ENCODE peak calls at places on chromosomes 2 and 18, in ten cellular contexts. I, O, G, S, C, D, T, P, J and B are unnamed samples.

GRCh38 chr2:112065966-112066365 is 10.9 kb downstream of the TMEM87B start:
- DNase-seq in C (no peak), D (peak), G (peak), O (no peak), I (no peak), T (no peak), P (no peak), J (peak), S (no peak), B (no peak)

GRCh38 chr2:30680121-30680520 is 127.1 kb downstream of the CAPN13 start:
- DNase-seq in S (no peak), C (no peak), T (no peak), G (no peak), O (no peak), P (no peak), D (no peak), I (no peak), J (no peak), B (no peak)

GRCh38 chr2:60998628-60999545 is 18.6 kb upstream of the PEX13 start:
- DNase-seq in C (no peak), J (no peak), D (peak), O (no peak), T (peak), S (no peak), G (peak), P (no peak), I (peak), B (no peak)

GRCh38 chr2:80147690-80148089 is 156.9 kb downstream of the LRRTM1 start:
- DNase-seq in S (no peak), P (no peak), C (no peak), G (no peak), T (no peak), I (no peak), O (no peak), D (no peak), J (no peak), B (no peak)

GRCh38 chr2:53519925-53520629 is 247.5 kb upstream of the CHAC2 start:
- DNase-seq in J (no peak), P (no peak), I (no peak), G (no peak), S (no peak), O (no peak), D (no peak), C (no peak), T (no peak), B (no peak)

GRCh38 chr2:182666674-182667320 is 49.3 kb upstream of the DNAJC10 start:
- DNase-seq in O (no peak), P (no peak), C (no peak), D (peak), S (no peak), T (peak), I (peak), J (no peak), G (peak), B (no peak)

GRCh38 chr2:39059366-39059952 is 61.4 kb downstream of the SOS1 start:
- DNase-seq in O (no peak), S (no peak), P (no peak), D (peak), J (peak), I (peak), G (peak), T (peak), C (no peak), B (no peak)

GRCh38 chr2:121356058-121356640 is 71.1 kb upstream of the TFCP2L1 start:
- DNase-seq in D (peak), T (peak), P (no peak), I (peak), S (no peak), J (peak), C (peak), O (peak), G (peak), B (no peak)

GRCh38 chr2:42917374-42918017 is 125.1 kb upstream of the HAAO start:
- DNase-seq in T (no peak), D (no peak), G (peak), S (no peak), O (no peak), P (no peak), I (no peak), C (no peak), J (no peak), B (no peak)

GRCh38 chr2:16194931-16195680 is 254.8 kb downstream of the MYCN start:
- DNase-seq in G (no peak), J (no peak), S (no peak), D (no peak), I (no peak), O (no peak), C (no peak), P (no peak), T (no peak), B (no peak)

GRCh38 chr2:182652326-182652725 is 63.7 kb upstream of the DNAJC10 start:
- DNase-seq in D (no peak), S (no peak), T (no peak), P (no peak), J (no peak), O (no peak), C (no peak), G (no peak), I (no peak), B (no peak)

GRCh38 chr2:239028253-239028619 is 180.4 kb downstream of the TWIST2 start:
- DNase-seq in T (no peak), J (no peak), P (peak), C (no peak), I (no peak), G (no peak), O (no peak), D (no peak), S (no peak), B (no peak)

GRCh38 chr2:23532311-23533013 is 147.5 kb downstream of the KLHL29 start:
- DNase-seq in S (no peak), T (no peak), J (no peak), G (no peak), P (peak), O (peak), I (peak), D (no peak), C (no peak), B (no peak)

GRCh38 chr2:168466190-168466737 is 10.2 kb downstream of the CERS6 start:
- DNase-seq in C (no peak), T (no peak), O (no peak), J (no peak), S (no peak), D (peak), G (no peak), I (no peak), P (no peak), B (no peak)

GRCh38 chr2:197152451-197153228 is 157.9 kb downstream of the ANKRD44 start:
- DNase-seq in S (no peak), J (peak), T (peak), D (peak), I (no peak), O (no peak), P (no peak), G (peak), C (no peak), B (no peak)

GRCh38 chr2:66432801-66433694 is 1.9 kb upstream of the MEIS1 start:
- DNase-seq in J (peak), C (peak), G (peak), T (no peak), P (peak), O (peak), I (no peak), D (peak), S (peak), B (no peak)

GRCh38 chr2:73217160-73217559 is 3.1 kb downstream of the SMYD5 start:
- DNase-seq in D (no peak), T (no peak), C (no peak), O (no peak), J (no peak), P (no peak), I (no peak), S (no peak), G (no peak), B (no peak)

GRCh38 chr18:50099725-50100414 is 95.1 kb downstream of the MYO5B start:
- DNase-seq in T (no peak), G (peak), S (no peak), J (no peak), C (no peak), I (peak), D (peak), O (no peak), P (no peak), B (no peak)

GRCh38 chr2:20584045-20584636 is 66.8 kb downstream of the HS1BP3 start:
- DNase-seq in P (peak), S (no peak), J (no peak), G (no peak), T (no peak), D (peak), C (no peak), O (no peak), I (no peak), B (no peak)

GRCh38 chr2:65103013-65103720 is 26.7 kb downstream of the RAB1A start:
- DNase-seq in C (no peak), J (no peak), I (no peak), G (no peak), P (peak), T (no peak), S (no peak), O (peak), D (peak), B (no peak)

GRCh38 chr18:2304378-2305175 is 266.7 kb downstream of the METTL4 start:
- DNase-seq in S (no peak), G (peak), I (no peak), P (no peak), T (no peak), J (no peak), O (no peak), C (no peak), D (peak), B (no peak)

GRCh38 chr2:112683550-112684414 is 37.0 kb upstream of the NT5DC4 start:
- DNase-seq in C (no peak), D (no peak), T (no peak), I (no peak), P (no peak), J (no peak), S (no peak), O (no peak), G (no peak), B (no peak)

GRCh38 chr2:71358931-71359671 is 27.5 kb downstream of the ZNF638 start:
- DNase-seq in T (no peak), J (peak), D (peak), C (no peak), G (peak), I (no peak), P (no peak), O (no peak), S (no peak), B (no peak)

GRCh38 chr2:102703748-102704147 is 58.1 kb upstream of the TMEM182 start:
- DNase-seq in C (no peak), S (no peak), P (no peak), O (no peak), T (peak), G (peak), I (peak), J (no peak), D (peak), B (no peak)

GRCh38 chr2:205403244-205403845 is 279.0 kb upstream of the NRP2 start:
- DNase-seq in J (peak), D (no peak), O (no peak), P (no peak), G (peak), S (no peak), C (no peak), T (no peak), I (no peak), B (no peak)

GRCh38 chr2:200042102-200042735 is 86.8 kb downstream of the MAIP1 start:
- DNase-seq in I (no peak), D (peak), O (no peak), G (peak), S (no peak), T (no peak), C (no peak), P (no peak), J (peak), B (no peak)

GRCh38 chr2:33673937-33674336 is 74.8 kb upstream of the FAM98A start:
- DNase-seq in S (no peak), T (peak), I (peak), G (peak), C (no peak), O (no peak), J (no peak), P (no peak), D (peak), B (no peak)

GRCh38 chr2:37653805-37654378 is 17.6 kb downstream of the CDC42EP3 start:
- DNase-seq in T (peak), D (no peak), G (no peak), J (no peak), C (no peak), S (no peak), O (peak), I (peak), P (no peak), B (peak)

GRCh38 chr2:227182765-227183164 is 18.3 kb downstream of the COL4A3 start:
- DNase-seq in C (no peak), S (no peak), O (no peak), T (no peak), G (no peak), P (no peak), D (no peak), J (no peak), I (no peak), B (no peak)
- TF ChIP-seq CTCF in C (no peak), S (no peak), O (no peak), T (no peak), G (no peak), P (no peak), D (no peak), J (no peak), I (no peak), B (no peak)

DNA sequence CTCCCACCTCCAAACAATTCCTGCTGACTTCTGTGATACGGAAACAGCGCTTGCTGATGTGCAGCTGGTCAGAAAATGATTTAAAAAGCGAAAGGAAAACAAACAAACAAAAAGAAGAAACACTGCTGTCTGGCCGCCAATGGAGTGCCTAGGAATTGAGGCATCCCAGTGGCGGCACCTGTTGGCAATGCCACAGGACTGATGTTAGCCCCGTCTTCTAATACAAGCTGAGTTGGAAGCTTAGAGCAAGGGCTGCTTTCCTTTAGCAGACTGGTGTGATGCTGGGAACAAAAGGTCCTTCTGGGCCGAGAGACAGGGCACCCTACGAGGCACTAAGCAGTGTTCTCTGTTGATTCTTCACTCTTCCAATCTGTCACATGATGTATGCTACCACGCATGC is 163.6 kb upstream of the REV1 start:
- DNase-seq in D (no peak), S (no peak), T (no peak), O (no peak), C (no peak), G (no peak), J (no peak), I (no peak), P (no peak), B (no peak)
- TF ChIP-seq CTCF in D (no peak), S (no peak), T (no peak), O (no peak), C (no peak), G (no peak), J (no peak), I (no peak), P (no peak), B (no peak)

DNA sequence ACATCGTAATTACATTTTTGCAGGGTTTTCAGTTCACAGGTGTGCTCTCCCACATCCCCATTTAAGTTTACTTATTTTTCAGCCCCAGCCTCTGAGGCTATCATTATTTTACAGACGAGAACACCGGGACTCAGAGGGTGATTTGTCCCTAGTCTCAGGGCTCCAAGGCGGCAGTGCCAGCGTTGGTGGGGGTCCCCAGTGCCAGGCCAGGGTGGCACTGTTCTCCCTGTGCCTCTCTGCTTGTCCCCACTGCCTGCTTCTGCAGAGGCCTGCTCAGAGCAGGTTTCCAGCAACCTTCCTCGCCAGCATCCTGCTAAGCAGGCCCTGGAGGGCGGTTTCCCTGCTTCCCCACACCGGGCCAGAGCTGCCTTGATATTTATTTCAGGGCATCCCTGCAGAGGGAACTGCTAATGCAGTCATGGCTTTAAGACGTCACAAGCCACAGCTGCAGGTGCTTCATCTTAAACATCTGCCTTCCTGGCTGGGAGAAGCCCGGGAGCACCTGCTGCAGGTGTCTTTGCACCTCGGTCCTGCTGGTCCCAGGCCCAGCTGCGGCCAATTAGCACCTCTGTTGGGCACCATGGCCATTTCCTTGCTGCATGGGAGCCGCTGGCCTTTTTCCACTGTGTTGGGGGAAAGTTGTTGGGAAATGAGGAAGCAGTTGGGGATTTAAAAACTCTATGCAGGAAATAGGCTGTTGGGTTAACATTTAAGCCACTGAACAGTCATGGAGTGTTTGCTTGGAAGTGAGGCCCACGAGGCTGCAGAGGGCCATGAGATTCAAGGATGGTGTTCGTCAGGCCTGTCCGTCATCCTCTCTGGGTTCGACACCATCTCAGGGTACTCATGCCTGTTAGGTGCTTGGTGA is 22.8 kb downstream of the HPCAL1 start:
- DNase-seq in S (no peak), P (no peak), T (peak), C (no peak), D (no peak), J (no peak), O (no peak), G (no peak), I (no peak), B (no peak)
- TF ChIP-seq CTCF in S (no peak), P (no peak), T (no peak), C (no peak), D (no peak), J (no peak), O (no peak), G (no peak), I (no peak), B (no peak)

DNA sequence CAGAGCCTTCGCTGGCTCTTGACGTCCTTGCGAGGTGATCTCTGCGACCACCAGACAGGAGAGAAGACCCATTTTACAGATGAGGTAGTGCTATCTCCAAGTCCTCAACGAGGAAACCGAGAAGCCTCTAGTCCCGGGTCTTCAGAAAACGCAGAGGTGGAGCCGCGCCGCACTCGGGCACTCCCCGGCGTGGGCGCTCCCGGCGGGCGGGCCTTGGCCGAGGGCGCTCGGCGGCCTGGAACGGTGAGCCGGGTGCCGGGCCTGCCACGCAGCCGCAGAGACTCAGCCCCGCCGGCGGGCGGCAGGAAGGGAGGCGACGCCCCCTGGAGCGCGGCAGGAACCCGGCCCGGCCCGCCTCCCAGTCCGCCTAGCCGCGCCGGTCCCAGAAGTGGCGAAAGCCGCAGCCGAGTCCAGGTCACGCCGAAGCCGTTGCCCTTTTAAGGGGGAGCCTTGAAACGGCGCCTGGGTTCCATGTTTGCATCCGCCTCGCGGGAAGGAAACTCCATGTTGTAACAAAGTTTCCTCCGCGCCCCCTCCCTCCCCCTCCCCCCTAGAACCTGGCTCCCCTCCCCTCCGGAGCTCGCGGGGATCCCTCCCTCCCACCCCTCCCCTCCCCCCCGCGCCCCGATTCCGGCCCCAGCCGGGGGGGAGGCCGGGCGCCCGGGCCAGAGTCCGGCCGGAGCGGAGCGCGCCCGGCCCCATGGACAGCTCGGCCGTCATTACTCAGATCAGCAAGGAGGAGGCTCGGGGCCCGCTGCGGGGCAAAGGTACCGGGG is at the start of gene CTDSP1:
- DNase-seq in I (peak), T (peak), S (peak), D (peak), O (peak), G (peak), P (peak), J (peak), C (peak), B (peak)
- TF ChIP-seq CTCF in I (no peak), T (no peak), S (no peak), D (no peak), O (peak), G (no peak), P (no peak), J (no peak), C (no peak), B (no peak)